ENCODE peak calls at places on chromosomes 3 and 15, in eight cellular contexts. X, T, H, V, Y, P, F and I are unnamed samples.

GRCh38 chr3:185087419-185087818 is 65.4 kb downstream of the C3orf70 start:
- DNase-seq in X (no peak), T (peak; percentile 93), H (no peak), V (no peak), Y (no peak), P (no peak), F (no peak), I (no peak)

GRCh38 chr3:108472011-108472591 is 38.3 kb downstream of the MYH15 start:
- DNase-seq in X (peak; percentile 16), T (no peak), H (no peak), V (peak; percentile 93), Y (no peak), P (no peak), F (no peak), I (no peak)

GRCh38 chr15:36926422-36926815 is 173.9 kb downstream of the MEIS2 start:
- DNase-seq in X (no peak), T (no peak), H (no peak), V (no peak), Y (no peak), P (no peak), F (no peak), I (no peak)

GRCh38 chr3:70358978-70359580 is 46.6 kb upstream of the MDFIC2 start:
- DNase-seq in X (peak; percentile 35), T (peak; percentile 46), H (no peak), V (peak; percentile 46), Y (no peak), P (peak; percentile 70), F (peak; percentile 50), I (peak; percentile 56)

GRCh38 chr3:109023656-109024254 is 70.1 kb upstream of the GUCA1C start:
- DNase-seq in X (peak; percentile 61), T (peak; percentile 71), H (no peak), V (peak; percentile 58), Y (no peak), P (peak; percentile 78), F (peak; percentile 68), I (peak; percentile 71)

GRCh38 chr3:118477768-118478167 is 556.9 kb downstream of the IGSF11 start:
- DNase-seq in X (no peak), T (no peak), H (no peak), V (no peak), Y (no peak), P (no peak), F (no peak), I (no peak)

GRCh38 chr3:184808021-184808420 is 3.9 kb upstream of the VPS8 start:
- DNase-seq in X (peak; percentile 26), T (no peak), H (peak; percentile 68), V (no peak), Y (no peak), P (peak; percentile 78), F (peak; percentile 84), I (no peak)

GRCh38 chr3:104198136-104198535 is 1168.6 kb upstream of the ALCAM start:
- DNase-seq in X (no peak), T (no peak), H (no peak), V (no peak), Y (no peak), P (no peak), F (no peak), I (no peak)

GRCh38 chr3:67460841-67461240 is 193.6 kb downstream of the SUCLG2 start:
- DNase-seq in X (no peak), T (no peak), H (no peak), V (peak; percentile 1), Y (no peak), P (no peak), F (no peak), I (no peak)

GRCh38 chr3:9553021-9553948 is at the start of gene LHFPL4:
- DNase-seq in X (no peak), T (no peak), H (no peak), V (no peak), Y (no peak), P (no peak), F (peak; percentile 65), I (no peak)

GRCh38 chr3:50599716-50600118 is 11.9 kb downstream of the CISH start:
- DNase-seq in X (no peak), T (no peak), H (no peak), V (peak; percentile 35), Y (peak; percentile 13), P (no peak), F (no peak), I (no peak)

GRCh38 chr3:50602675-50603191 is 8.8 kb downstream of the CISH start:
- DNase-seq in X (peak; percentile 50), T (no peak), H (no peak), V (no peak), Y (peak; percentile 27), P (no peak), F (no peak), I (no peak)

GRCh38 chr3:50600841-50601591 is 10.6 kb downstream of the CISH start:
- DNase-seq in X (peak; percentile 96), T (no peak), H (peak; percentile 99), V (peak; percentile 98), Y (peak; percentile 97), P (no peak), F (peak; percentile 30), I (peak; percentile 55)

GRCh38 chr3:50600141-50600753 is 11.3 kb downstream of the CISH start:
- DNase-seq in X (no peak), T (no peak), H (no peak), V (no peak), Y (peak; percentile 23), P (no peak), F (no peak), I (no peak)

DNA sequence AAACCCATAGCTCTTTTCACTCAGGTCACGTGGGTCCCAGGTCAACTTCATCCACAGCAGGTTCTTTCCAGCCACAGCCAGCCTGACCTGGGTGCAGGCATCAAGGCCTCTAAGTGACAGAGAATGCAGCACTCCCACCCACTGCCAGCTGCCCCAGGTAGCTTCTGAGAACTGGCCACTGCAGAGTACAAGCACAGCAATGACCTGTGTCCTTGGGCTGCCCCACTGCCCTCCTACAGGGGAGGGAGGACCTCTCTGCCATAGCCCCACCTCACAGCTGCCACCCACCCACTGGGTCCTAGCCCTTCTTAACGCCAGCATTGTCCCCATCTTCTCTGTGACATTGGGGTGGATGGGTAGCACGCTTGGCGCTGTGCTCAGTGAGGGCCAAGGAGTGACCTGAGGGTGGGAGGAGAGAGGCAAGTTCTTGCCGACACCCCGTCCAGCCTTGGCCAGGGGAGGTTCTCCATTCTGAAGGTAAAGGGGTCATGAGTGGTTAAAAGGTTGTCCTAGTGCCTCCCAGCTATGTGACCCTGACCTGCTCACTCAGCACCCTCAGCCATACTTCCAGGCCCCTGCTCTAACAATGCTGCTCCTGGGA is 12.4 kb downstream of the CISH start:
- DNase-seq in X (no peak), T (no peak), H (no peak), V (no peak), Y (peak; percentile 15), P (no peak), F (no peak), I (no peak)
- H3K4me1 ChIP-seq in X (peaks cover 29% of the 10 kb centered on the region), T (no peaks in the 10 kb centered on the region), H (peaks cover 41% of the 10 kb centered on the region), V (peaks cover 19% of the 10 kb centered on the region), Y (peaks cover 47% of the 10 kb centered on the region), P (no peaks in the 10 kb centered on the region), F (no peaks in the 10 kb centered on the region), I (no peaks in the 10 kb centered on the region)

GRCh38 chr15:51191072-51191665 is 96.5 kb upstream of the TNFAIP8L3 start:
- DNase-seq in X (no peak), T (no peak), H (no peak), V (no peak), Y (no peak), P (no peak), F (no peak), I (no peak)
- H3K4me1 ChIP-seq in X (no peaks in the 10 kb centered on the region), T (no peaks in the 10 kb centered on the region), H (peaks cover 14% of the 10 kb centered on the region), V (no peaks in the 10 kb centered on the region), Y (peaks cover 20% of the 10 kb centered on the region), P (no peaks in the 10 kb centered on the region), F (no peaks in the 10 kb centered on the region), I (no peaks in the 10 kb centered on the region)

GRCh38 chr15:84983711-84984110 is 2.1 kb downstream of the PDE8A start:
- DNase-seq in X (no peak), T (no peak), H (no peak), V (peak; percentile 14), Y (no peak), P (no peak), F (no peak), I (no peak)
- H3K4me1 ChIP-seq in X (peaks cover 16% of the 10 kb centered on the region), T (no peaks in the 10 kb centered on the region), H (peaks cover 50% of the 10 kb centered on the region), V (peaks cover 10% of the 10 kb centered on the region), Y (peaks cover 41% of the 10 kb centered on the region), P (peaks cover 15% of the 10 kb centered on the region), F (peaks cover 8% of the 10 kb centered on the region), I (peaks cover 28% of the 10 kb centered on the region)

GRCh38 chr3:156678216-156678615 is 3.8 kb downstream of the TIPARP start:
- DNase-seq in X (no peak), T (no peak), H (no peak), V (no peak), Y (no peak), P (peak; percentile 63), F (no peak), I (no peak)

GRCh38 chr3:156682963-156683362 is 8.6 kb downstream of the TIPARP start:
- DNase-seq in X (no peak), T (no peak), H (no peak), V (no peak), Y (no peak), P (no peak), F (no peak), I (no peak)

GRCh38 chr3:156682491-156682890 is 8.1 kb downstream of the TIPARP start:
- DNase-seq in X (no peak), T (no peak), H (no peak), V (peak; percentile 49), Y (no peak), P (no peak), F (no peak), I (no peak)

GRCh38 chr3:156680243-156680930 is 6.0 kb downstream of the TIPARP start:
- DNase-seq in X (no peak), T (no peak), H (no peak), V (no peak), Y (no peak), P (peak; percentile 51), F (no peak), I (no peak)

DNA sequence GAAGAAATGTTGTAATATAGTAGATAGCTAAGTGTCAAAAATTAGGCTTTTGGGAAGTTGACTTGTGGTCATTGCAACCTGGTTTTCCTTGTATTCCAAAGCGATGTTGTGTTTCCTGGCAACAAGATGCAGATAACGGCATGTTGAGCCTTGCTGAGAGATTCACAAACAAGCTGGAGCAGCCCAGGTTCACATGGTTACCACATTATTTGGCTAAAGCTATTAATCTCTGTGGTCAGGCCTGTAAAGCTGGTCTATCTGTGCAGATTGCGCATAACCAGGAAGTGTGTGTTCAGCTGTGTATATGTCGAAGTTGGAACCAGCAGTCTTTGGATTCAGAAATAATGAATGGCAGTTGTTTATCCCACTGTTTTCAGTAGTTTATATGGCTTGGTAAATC is 6.6 kb downstream of the TIPARP start:
- DNase-seq in X (peak; percentile 73), T (peak; percentile 55), H (no peak), V (peak; percentile 83), Y (no peak), P (peak; percentile 89), F (peak; percentile 79), I (peak; percentile 68)
- H3K4me1 ChIP-seq in X (peaks cover 23% of the 10 kb centered on the region), T (peaks cover 97% of the 10 kb centered on the region), H (peaks cover 98% of the 10 kb centered on the region), V (peaks cover 89% of the 10 kb centered on the region), Y (peaks cover 62% of the 10 kb centered on the region), P (peaks cover 100% of the 10 kb centered on the region), F (peaks cover 4% of the 10 kb centered on the region), I (peaks cover 53% of the 10 kb centered on the region)

GRCh38 chr3:37543692-37544091 is 318.0 kb upstream of the CTDSPL start:
- DNase-seq in X (no peak), T (no peak), H (no peak), V (no peak), Y (no peak), P (no peak), F (no peak), I (no peak)
- H3K4me1 ChIP-seq in X (no peaks in the 10 kb centered on the region), T (no peaks in the 10 kb centered on the region), H (peaks cover 36% of the 10 kb centered on the region), V (no peaks in the 10 kb centered on the region), Y (peaks cover 25% of the 10 kb centered on the region), P (no peaks in the 10 kb centered on the region), F (no peaks in the 10 kb centered on the region), I (no peaks in the 10 kb centered on the region)